ENCODE peak calls at places on chromosomes 3 and 15, in seven cellular contexts. K is breast epithelium, U is cardiac fibroblast, J is A549, T is AG09319, A is Peyer's patch, X is fibroblast of the aortic adventitia. M is an unnamed sample.

GRCh38 chr15:62606376-62607164 is 436.0 kb upstream of the TPM1 start:
- DNase-seq in T (peak; percentile 95), J (peak; percentile 80), K (peak; percentile 28), X (peak; percentile 99), U (peak; percentile 99), A (no peak), M (no peak)

GRCh38 chr3:65352951-65353350 is 665.2 kb upstream of the ADAMTS9 start:
- DNase-seq in K (no peak), T (no peak), J (no peak), X (peak; percentile 2), A (no peak), U (peak; percentile 8), M (no peak)

GRCh38 chr3:78912687-78913086 is 855.1 kb downstream of the ROBO1 start:
- DNase-seq in J (no peak), X (no peak), A (no peak), U (peak; percentile 33), T (no peak), K (no peak), M (no peak)

GRCh38 chr15:65595960-65596359 is 15.0 kb downstream of the INTS14 start:
- DNase-seq in K (no peak), J (peak; percentile 53), U (peak; percentile 17), T (no peak), A (no peak), X (peak; percentile 12), M (no peak)

GRCh38 chr3:156332304-156332703 is 211.9 kb downstream of the KCNAB1 start:
- DNase-seq in U (no peak), A (no peak), X (no peak), K (no peak), J (no peak), T (no peak), M (no peak)

GRCh38 chr3:180980612-180981011 is 8.9 kb downstream of the DNAJC19 start:
- DNase-seq in T (no peak), K (no peak), X (peak; percentile 36), J (no peak), A (no peak), U (peak; percentile 43), M (no peak)

GRCh38 chr3:23575697-23576096 is 230.1 kb upstream of the UBE2E1 start:
- DNase-seq in T (no peak), U (peak; percentile 71), K (no peak), A (no peak), X (peak; percentile 45), J (peak; percentile 62), M (no peak)

GRCh38 chr15:98853161-98853560 is 154.4 kb downstream of the PGPEP1L start:
- DNase-seq in T (no peak), U (peak; percentile 93), A (peak; percentile 95), K (peak; percentile 85), X (peak; percentile 96), J (peak; percentile 93), M (peak; percentile 65)

GRCh38 chr3:194235160-194235559 is 99.2 kb downstream of the HES1 start:
- DNase-seq in K (no peak), A (no peak), J (no peak), T (no peak), U (no peak), X (no peak), M (no peak)

GRCh38 chr3:129514563-129514962 is 13.9 kb upstream of the RHO start:
- DNase-seq in U (no peak), T (no peak), X (no peak), K (no peak), J (no peak), A (no peak), M (no peak)

GRCh38 chr3:196648856-196649255 is 9.4 kb downstream of the NRROS start:
- DNase-seq in T (no peak), A (no peak), J (no peak), X (peak; percentile 20), U (peak; percentile 17), K (no peak), M (no peak)

GRCh38 chr15:90762109-90762508 is 45.0 kb downstream of the BLM start:
- DNase-seq in J (no peak), A (peak; percentile 67), X (peak; percentile 33), K (no peak), U (peak; percentile 88), T (peak; percentile 31), M (no peak)

GRCh38 chr3:8576841-8577553 is 67.6 kb downstream of the SSUH2 start:
- DNase-seq in U (peak; percentile 76), K (no peak), X (peak; percentile 41), J (no peak), T (peak; percentile 54), A (no peak), M (no peak)

GRCh38 chr3:146337991-146338390 is 87.1 kb upstream of the PLSCR4 start:
- DNase-seq in J (no peak), K (no peak), U (peak; percentile 21), T (no peak), A (no peak), X (peak; percentile 71), M (no peak)

GRCh38 chr15:92906563-92907081 is 6.5 kb downstream of the CHD2 start:
- DNase-seq in K (no peak), A (peak; percentile 73), J (peak; percentile 78), T (no peak), U (peak; percentile 73), X (peak; percentile 62), M (peak; percentile 34)

GRCh38 chr3:8301977-8302589 is 199.5 kb upstream of the LMCD1 start:
- DNase-seq in J (peak; percentile 61), T (no peak), K (no peak), A (no peak), X (peak; percentile 75), U (peak; percentile 68), M (peak; percentile 37)

GRCh38 chr15:100383302-100384107 is 41.7 kb upstream of the ADAMTS17 start:
- DNase-seq in U (peak; percentile 42), J (peak; percentile 64), T (no peak), A (no peak), X (peak; percentile 2), K (no peak), M (peak; percentile 19)

GRCh38 chr3:138694287-138695007 is 85.9 kb downstream of the FAIM start:
- DNase-seq in J (peak; percentile 56), A (no peak), K (no peak), U (peak; percentile 91), T (peak; percentile 58), X (peak; percentile 94), M (no peak)

DNA sequence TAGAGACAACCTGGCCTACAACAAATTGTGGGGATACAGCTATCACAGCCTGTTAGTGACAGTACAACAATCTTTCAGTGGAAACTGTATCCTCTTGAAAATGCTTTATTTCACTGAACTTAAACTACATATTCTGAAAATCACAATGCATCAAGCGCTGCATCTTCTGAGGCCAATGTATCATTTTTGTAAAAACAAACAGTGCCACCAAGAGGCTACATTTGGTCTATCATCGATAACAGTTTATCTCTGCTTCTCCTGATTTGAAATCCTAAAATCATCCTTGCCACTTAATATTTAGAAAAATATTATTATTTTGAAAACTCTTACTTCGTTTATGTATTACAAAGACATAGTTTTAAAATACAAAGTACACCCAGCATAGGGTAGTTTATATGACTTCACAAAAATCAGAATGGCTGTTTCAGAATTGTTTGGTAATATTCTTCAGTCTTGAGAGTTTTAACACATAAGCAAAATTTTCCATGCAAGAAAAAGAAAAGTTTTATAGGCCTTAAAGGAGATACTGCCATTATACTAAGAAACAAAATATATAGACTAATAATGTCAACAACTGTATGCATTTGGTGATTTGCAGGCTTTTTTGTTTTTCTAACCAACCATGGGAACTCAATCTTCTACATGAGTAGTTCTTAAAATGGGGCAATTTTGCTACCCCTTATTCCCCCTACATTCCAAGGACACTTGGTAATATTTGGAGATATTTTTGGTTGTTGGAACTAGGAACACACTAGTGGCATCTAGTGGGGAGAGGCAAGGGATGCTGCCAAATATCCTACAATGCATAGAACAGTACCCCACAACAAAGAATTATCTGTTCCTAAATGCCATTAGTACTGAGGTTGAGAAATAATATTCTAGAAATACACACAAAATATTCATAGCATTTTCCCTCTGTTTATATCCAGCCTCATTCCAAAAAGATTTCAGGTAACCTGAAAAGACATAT is 42.3 kb downstream of the WDR72 start:
- DNase-seq in K (no peak), U (no peak), T (no peak), X (no peak), J (peak; percentile 45), A (no peak), M (no peak)
- TF ChIP-seq CTCF in K (no peak), U (no peak), T (no peak), X (no peak), J (peak; percentile 83), A (no peak), M (no peak)

DNA sequence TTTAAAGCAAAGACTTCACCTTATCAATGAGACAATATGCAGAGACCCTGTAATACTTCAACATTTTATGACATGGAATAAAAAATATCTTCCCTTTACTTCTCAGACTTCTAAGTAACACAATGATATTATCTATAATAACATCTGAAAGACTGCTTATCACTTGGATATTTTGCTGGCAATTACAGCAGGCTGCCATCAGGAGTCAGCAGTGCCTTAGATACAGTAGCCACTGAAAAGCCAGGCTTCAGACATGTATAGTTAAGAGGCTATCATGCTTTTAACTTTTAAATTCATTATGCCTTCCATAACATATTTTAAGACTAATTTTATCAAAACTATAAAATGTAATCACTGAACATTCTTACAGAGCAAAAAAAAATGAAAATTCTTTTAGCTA is 227.5 kb downstream of the NEK10 start:
- DNase-seq in X (no peak), A (no peak), J (peak; percentile 42), T (no peak), K (no peak), U (peak; percentile 10), M (no peak)
- TF ChIP-seq CTCF in X (no peak), A (no peak), J (no peak), T (no peak), K (no peak), U (no peak), M (no peak)

GRCh38 chr3:59310736-59311135 is 260.9 kb upstream of the CFAP20DC start:
- DNase-seq in T (no peak), A (no peak), U (no peak), K (no peak), J (no peak), X (no peak), M (no peak)

GRCh38 chr3:59308001-59308400 is 258.2 kb upstream of the CFAP20DC start:
- DNase-seq in T (no peak), U (no peak), K (no peak), A (no peak), X (no peak), J (no peak), M (no peak)

GRCh38 chr3:59308684-59309083 is 258.9 kb upstream of the CFAP20DC start:
- DNase-seq in U (no peak), J (no peak), T (no peak), A (no peak), K (no peak), X (no peak), M (no peak)

GRCh38 chr3:59317386-59317785 is 267.6 kb upstream of the CFAP20DC start:
- DNase-seq in T (no peak), U (no peak), A (no peak), K (no peak), X (no peak), J (no peak), M (no peak)

GRCh38 chr3:59313365-59313764 is 263.5 kb upstream of the CFAP20DC start:
- DNase-seq in J (peak; percentile 21), A (no peak), K (no peak), U (peak; percentile 49), X (peak; percentile 41), T (no peak), M (peak; percentile 47)
- TF ChIP-seq CTCF in J (no peak), A (no peak), K (peak; percentile 42), U (peak; percentile 54), X (peak; percentile 57), T (peak; percentile 30), M (peak; percentile 70)

DNA sequence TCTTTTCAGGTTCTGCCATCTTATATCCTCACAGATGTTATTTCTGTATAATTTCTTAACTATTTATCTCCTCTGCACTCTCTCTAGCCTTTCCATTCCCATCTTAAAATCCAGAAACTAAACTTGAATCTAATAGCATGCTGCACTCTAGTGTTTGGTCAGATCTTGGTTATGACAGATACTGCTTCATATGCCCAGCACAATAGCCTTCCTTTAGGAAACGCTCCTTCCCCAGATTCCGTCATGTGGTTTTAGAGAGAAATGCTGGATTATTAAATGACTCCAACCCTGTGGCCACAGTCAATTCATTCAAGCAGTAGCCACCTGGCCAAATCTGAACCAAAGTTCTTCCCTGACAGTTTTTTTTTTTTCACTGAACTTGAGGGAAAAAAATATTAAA is 19.4 kb downstream of the RASGRP1 start:
- DNase-seq in A (no peak), K (no peak), U (peak; percentile 40), T (no peak), X (peak; percentile 46), J (no peak), M (no peak)
- TF ChIP-seq CTCF in A (no peak), K (no peak), U (peak; percentile 5), T (no peak), X (no peak), J (no peak), M (no peak)

M was measured in GM20000.